ENCODE peak calls at places on chromosomes 12 and 14, in nine cellular contexts. Z is C1 segment of cervical spinal cord; S is kidney tubule cell; K is NCI-H1092 treated with DMSO at 0.1 percent for 48 hours; Y is chondrocyte; X is CD4-positive, CD25-positive, alpha-beta regulatory T cell; R is HS-5; G is dermis blood vessel endothelial cell; D is cardiac fibroblast. I is an unnamed sample.

GRCh38 chr12:115873416-115874082 is 403.9 kb downstream of the MED13L start:
- DNase-seq in R (no peak), G (no peak), X (no peak), Z (no peak), D (no peak), S (no peak), Y (no peak), K (no peak), I (no peak)

GRCh38 chr12:74408601-74409166 is 129.0 kb upstream of the ATXN7L3B start:
- DNase-seq in Y (no peak), K (no peak), G (no peak), Z (no peak), D (no peak), S (no peak), X (no peak), R (no peak), I (no peak)

GRCh38 chr14:67704484-67705089 is 2.9 kb downstream of the RDH12 start:
- DNase-seq in X (peak; percentile 10), D (peak; percentile 74), Y (no peak), R (peak; percentile 22), K (peak; percentile 82), Z (peak; percentile 65), G (peak; percentile 78), S (peak; percentile 71), I (peak; percentile 48)

GRCh38 chr12:101823891-101824290 is 6.9 kb downstream of the GNPTAB start:
- DNase-seq in Y (no peak), R (no peak), Z (peak; percentile 23), S (peak; percentile 35), K (no peak), D (peak; percentile 58), X (peak; percentile 47), G (peak; percentile 36), I (peak; percentile 46)

GRCh38 chr12:58917699-58918334 is 2.5 kb downstream of the LRIG3 start:
- DNase-seq in R (no peak), X (no peak), S (peak; percentile 39), G (peak; percentile 50), Y (no peak), K (no peak), Z (no peak), D (no peak), I (no peak)

GRCh38 chr12:112904571-112904970 is 2.2 kb upstream of the OAS1 start:
- DNase-seq in D (peak; percentile 74), S (no peak), K (no peak), Z (no peak), R (no peak), G (peak; percentile 35), Y (no peak), X (no peak), I (no peak)

GRCh38 chr14:77124345-77125274 is 17.0 kb downstream of the ZDHHC22 start:
- DNase-seq in Y (no peak), K (peak; percentile 75), D (peak; percentile 42), G (peak; percentile 67), Z (no peak), S (peak; percentile 27), X (peak; percentile 57), R (no peak), I (no peak)

GRCh38 chr12:6607751-6608591 is 792 bp upstream of the CHD4 start:
- DNase-seq in G (peak; percentile 55), S (peak; percentile 81), K (peak; percentile 91), X (peak; percentile 60), Y (no peak), Z (peak; percentile 44), R (peak; percentile 72), D (peak; percentile 53), I (no peak)

GRCh38 chr14:99296517-99296916 is 24.5 kb upstream of the BCL11B start:
- DNase-seq in R (no peak), S (no peak), D (no peak), K (no peak), X (no peak), Y (peak; percentile 28), G (no peak), Z (no peak), I (no peak)

GRCh38 chr14:63039800-63040380 is 5.4 kb downstream of the KCNH5 start:
- DNase-seq in Y (no peak), K (peak; percentile 79), X (no peak), Z (no peak), S (peak; percentile 56), D (peak; percentile 63), R (peak; percentile 1), G (peak; percentile 67), I (peak; percentile 44)

GRCh38 chr12:29731556-29731955 is 52.2 kb downstream of the TMTC1 start:
- DNase-seq in Z (no peak), Y (no peak), R (no peak), X (no peak), D (no peak), S (no peak), G (no peak), K (no peak), I (no peak)

GRCh38 chr12:94184995-94185711 is 36.8 kb downstream of the PLXNC1 start:
- DNase-seq in X (no peak), K (no peak), S (no peak), G (no peak), R (no peak), D (no peak), Z (no peak), Y (no peak), I (no peak)

GRCh38 chr14:67668559-67668958 is 5.9 kb downstream of the VTI1B start:
- DNase-seq in G (no peak), K (no peak), R (no peak), D (no peak), Y (no peak), S (no peak), Z (no peak), X (no peak), I (no peak)

GRCh38 chr14:92755495-92755894 is 7.1 kb upstream of the LGMN start:
- DNase-seq in Z (no peak), X (no peak), K (no peak), R (no peak), D (peak; percentile 36), Y (no peak), S (no peak), G (no peak), I (no peak)

GRCh38 chr14:56874375-56874774 is 64.1 kb upstream of the OTX2 start:
- DNase-seq in R (no peak), Z (no peak), Y (no peak), X (no peak), K (peak; percentile 57), G (peak; percentile 23), D (no peak), S (peak; percentile 35), I (no peak)

GRCh38 chr12:131093971-131094830 is 140.5 kb downstream of the ADGRD1 start:
- DNase-seq in D (no peak), X (no peak), S (no peak), Z (no peak), Y (peak; percentile 49), R (no peak), G (no peak), K (no peak), I (no peak)

GRCh38 chr14:103696466-103697071 is 18.7 kb downstream of the XRCC3 start:
- DNase-seq in G (peak; percentile 43), S (no peak), Z (no peak), R (no peak), K (peak; percentile 39), Y (peak; percentile 72), D (peak; percentile 51), X (no peak), I (no peak)

GRCh38 chr12:32826807-32827412 is 69.7 kb downstream of the PKP2 start:
- DNase-seq in R (no peak), Y (no peak), X (no peak), D (peak; percentile 18), S (no peak), K (no peak), G (no peak), Z (no peak), I (no peak)

GRCh38 chr14:22314183-22314820 is 274.7 kb downstream of the DAD1 start:
- DNase-seq in D (peak; percentile 61), X (no peak), K (peak; percentile 30), R (no peak), Z (no peak), Y (no peak), G (peak; percentile 71), S (peak; percentile 66), I (peak; percentile 27)

GRCh38 chr14:99728231-99728920 is 44.3 kb downstream of the CYP46A1 start:
- DNase-seq in Y (peak; percentile 88), K (no peak), R (no peak), G (no peak), Z (no peak), X (no peak), D (no peak), S (no peak), I (no peak)

GRCh38 chr12:13499008-13499407 is 302.5 kb downstream of the EMP1 start:
- DNase-seq in G (no peak), X (no peak), Y (no peak), S (no peak), Z (no peak), D (no peak), K (no peak), R (no peak), I (no peak)

GRCh38 chr14:74612346-74613021 is 447 bp upstream of the LTBP2 start:
- DNase-seq in D (peak; percentile 85), G (peak; percentile 91), R (no peak), K (peak; percentile 37), Z (peak; percentile 38), Y (no peak), S (peak; percentile 87), X (peak; percentile 77), I (peak; percentile 65)

GRCh38 chr14:51006781-51007211 is 62.5 kb upstream of the PYGL start:
- DNase-seq in R (peak; percentile 72), Z (peak; percentile 73), S (peak; percentile 81), G (no peak), D (peak; percentile 64), K (peak; percentile 8), X (no peak), Y (no peak), I (no peak)

GRCh38 chr12:7935773-7936581 is at the start of gene SLC2A3:
- DNase-seq in G (peak; percentile 87), Y (no peak), X (peak; percentile 75), D (peak; percentile 97), S (peak; percentile 58), Z (peak; percentile 37), K (no peak), R (peak; percentile 88), I (peak; percentile 91)

GRCh38 chr12:42237052-42237852 is 796 bp downstream of the YAF2 start:
- DNase-seq in S (peak; percentile 90), X (peak; percentile 55), G (peak; percentile 87), D (peak; percentile 77), Z (peak; percentile 41), Y (peak; percentile 94), R (no peak), K (peak; percentile 79), I (peak; percentile 67)

GRCh38 chr14:91195881-91196280 is 48.6 kb downstream of the GPR68 start:
- DNase-seq in K (no peak), S (no peak), X (no peak), G (no peak), D (no peak), Y (no peak), Z (no peak), R (no peak), I (no peak)

GRCh38 chr14:37585101-37585479 is 10.0 kb downstream of the FOXA1 start:
- DNase-seq in D (no peak), G (no peak), Z (no peak), R (no peak), X (no peak), Y (no peak), K (peak; percentile 83), S (peak; percentile 48), I (no peak)

GRCh38 chr14:68520637-68521556 is 272.0 kb downstream of the ZFP36L1 start:
- DNase-seq in D (no peak), S (peak; percentile 94), Z (no peak), R (no peak), G (no peak), X (no peak), Y (no peak), K (no peak), I (peak; percentile 40)

GRCh38 chr12:49982246-49983229 is 9.8 kb downstream of the AQP6 start:
- DNase-seq in R (no peak), S (peak; percentile 40), X (no peak), G (no peak), K (no peak), D (no peak), Z (no peak), Y (no peak), I (no peak)

GRCh38 chr12:39420043-39420442 is 22.9 kb downstream of the KIF21A start:
- DNase-seq in X (no peak), R (no peak), K (no peak), S (no peak), Z (no peak), Y (no peak), G (no peak), D (no peak), I (no peak)